ENCODE peak calls at places on chromosomes 1 and 21, in seven cellular contexts. F, C, L, J, A, Z and K are unnamed samples.

GRCh38 chr1:91752324-91752723 is 133.6 kb downstream of the TGFBR3 start:
- DNase-seq in F (no peak), C (no peak), L (no peak), J (no peak), A (no peak), Z (no peak), K (no peak)

GRCh38 chr1:3234281-3234680 is 165.3 kb downstream of the PRDM16 start:
- DNase-seq in F (no peak), C (no peak), L (no peak), J (no peak), A (no peak), Z (no peak), K (no peak)

GRCh38 chr1:6353948-6354658 is 39.5 kb downstream of the ACOT7 start:
- DNase-seq in F (no peak), C (no peak), L (no peak), J (no peak), A (no peak), Z (no peak), K (no peak)

GRCh38 chr1:227225715-227226346 is 92.5 kb downstream of the CDC42BPA start:
- DNase-seq in F (no peak), C (peak; percentile 30), L (no peak), J (peak; percentile 78), A (no peak), Z (no peak), K (peak; percentile 54)

GRCh38 chr1:29974345-29974744 is 738.0 kb downstream of the PTPRU start:
- DNase-seq in F (no peak), C (peak; percentile 90), L (no peak), J (peak; percentile 77), A (no peak), Z (no peak), K (peak; percentile 96)

GRCh38 chr1:155003766-155004351 is 1.3 kb downstream of the ZBTB7B start:
- DNase-seq in F (peak; percentile 68), C (peak; percentile 81), L (no peak), J (peak; percentile 73), A (no peak), Z (no peak), K (peak; percentile 44)

GRCh38 chr1:238951809-238952208 is 434.6 kb upstream of the CHRM3 start:
- DNase-seq in F (no peak), C (peak; percentile 67), L (no peak), J (peak; percentile 83), A (peak; percentile 21), Z (no peak), K (peak; percentile 51)

GRCh38 chr1:205230965-205231364 is 3.2 kb downstream of the TMCC2 start:
- DNase-seq in F (no peak), C (no peak), L (no peak), J (no peak), A (no peak), Z (no peak), K (no peak)

GRCh38 chr1:201790261-201790660 is 38.7 kb upstream of the IPO9 start:
- DNase-seq in F (no peak), C (peak; percentile 25), L (no peak), J (peak; percentile 46), A (no peak), Z (no peak), K (no peak)

GRCh38 chr1:193431265-193431977 is 245.0 kb upstream of the B3GALT2 start:
- DNase-seq in F (no peak), C (no peak), L (no peak), J (no peak), A (no peak), Z (no peak), K (peak; percentile 64)

GRCh38 chr1:56566040-56566774 is 13.2 kb downstream of the PLPP3 start:
- DNase-seq in F (no peak), C (no peak), L (no peak), J (no peak), A (no peak), Z (no peak), K (no peak)

GRCh38 chr1:175824079-175824478 is 80.7 kb upstream of the TNR start:
- DNase-seq in F (no peak), C (peak; percentile 31), L (peak; percentile 27), J (no peak), A (no peak), Z (no peak), K (no peak)

GRCh38 chr1:39842726-39843305 is 40.5 kb downstream of the TRIT1 start:
- DNase-seq in F (peak; percentile 38), C (no peak), L (no peak), J (no peak), A (no peak), Z (peak; percentile 100), K (no peak)

GRCh38 chr1:179425186-179425585 is 59.4 kb downstream of the AXDND1 start:
- DNase-seq in F (no peak), C (no peak), L (no peak), J (no peak), A (no peak), Z (no peak), K (no peak)

GRCh38 chr1:21110163-21110562 is 66.5 kb downstream of the EIF4G3 start:
- DNase-seq in F (no peak), C (no peak), L (no peak), J (no peak), A (no peak), Z (no peak), K (no peak)

GRCh38 chr1:109595540-109595939 is 23.9 kb downstream of the GNAT2 start:
- DNase-seq in F (no peak), C (peak; percentile 40), L (no peak), J (no peak), A (no peak), Z (no peak), K (peak; percentile 52)

GRCh38 chr1:205842177-205842576 is 7.8 kb downstream of the PM20D1 start:
- DNase-seq in F (no peak), C (no peak), L (no peak), J (no peak), A (no peak), Z (no peak), K (no peak)

GRCh38 chr1:152252157-152252556 is 28.2 kb upstream of the HRNR start:
- DNase-seq in F (no peak), C (peak; percentile 10), L (no peak), J (no peak), A (no peak), Z (no peak), K (no peak)

GRCh38 chr1:54965624-54966340 is 14.6 kb upstream of the TMEM61 start:
- DNase-seq in F (no peak), C (peak; percentile 8), L (no peak), J (peak; percentile 34), A (peak; percentile 12), Z (no peak), K (peak; percentile 30)

GRCh38 chr1:215992620-215993019 is 425.5 kb downstream of the KCTD3 start:
- DNase-seq in F (no peak), C (peak; percentile 66), L (no peak), J (peak; percentile 72), A (peak; percentile 33), Z (no peak), K (peak; percentile 45)

GRCh38 chr1:234582626-234583354 is 27.2 kb downstream of the IRF2BP2 start:
- DNase-seq in F (no peak), C (no peak), L (no peak), J (no peak), A (no peak), Z (no peak), K (no peak)

GRCh38 chr1:107622975-107623374 is 342.0 kb downstream of the VAV3 start:
- DNase-seq in F (no peak), C (no peak), L (no peak), J (peak; percentile 46), A (no peak), Z (no peak), K (no peak)

GRCh38 chr21:46077674-46078101 is 20.2 kb upstream of the COL6A2 start:
- DNase-seq in F (no peak), C (no peak), L (no peak), J (no peak), A (no peak), Z (no peak), K (no peak)

GRCh38 chr1:205298191-205298994 is 23.2 kb downstream of the NUAK2 start:
- DNase-seq in F (no peak), C (peak; percentile 99), L (no peak), J (peak; percentile 91), A (peak; percentile 56), Z (no peak), K (peak; percentile 95)

GRCh38 chr1:81681104-81681503 is 119.6 kb upstream of the ADGRL2 start:
- DNase-seq in F (no peak), C (no peak), L (no peak), J (no peak), A (no peak), Z (no peak), K (no peak)